ENCODE peak calls at places on chromosomes 7 and 10, in six cellular contexts. H is tibial nerve; F is GM12865; X is kidney epithelial cell; O is mesothelial cell of epicardium; W is CD8-positive, alpha-beta T cell. J is an unnamed sample.

GRCh38 chr7:69677054-69677847 is 79.0 kb downstream of the AUTS2 start:
- DNase-seq in X (no peak), W (no peak), F (peak), O (no peak), H (no peak), J (no peak)

GRCh38 chr7:43195256-43195655 is 82.8 kb downstream of the HECW1 start:
- DNase-seq in O (no peak), F (peak), X (no peak), H (no peak), W (no peak), J (no peak)

GRCh38 chr7:8133188-8133848 is 128.6 kb downstream of the ICA1 start:
- DNase-seq in X (peak), O (no peak), H (no peak), W (no peak), F (peak), J (no peak)

GRCh38 chr7:143882611-143883078 is 19.3 kb downstream of the TCAF1 start:
- DNase-seq in W (no peak), H (peak), F (no peak), X (no peak), O (peak), J (peak)

GRCh38 chr7:8724080-8724718 is 290.8 kb downstream of the NXPH1 start:
- DNase-seq in O (no peak), H (no peak), W (no peak), X (no peak), F (peak), J (no peak)

GRCh38 chr10:59175538-59176240 is 754 bp upstream of the PHYHIPL start:
- DNase-seq in F (peak), H (no peak), O (peak), W (no peak), X (no peak), J (peak)

GRCh38 chr7:138625849-138626230 is 75.3 kb downstream of the SVOPL start:
- DNase-seq in W (no peak), O (no peak), F (no peak), X (no peak), H (no peak), J (no peak)

GRCh38 chr7:33550363-33550762 is 355.0 kb upstream of the BMPER start:
- DNase-seq in W (no peak), X (no peak), O (no peak), H (no peak), F (no peak), J (no peak)

GRCh38 chr10:4678951-4679671 is 146.9 kb upstream of the AKR1E2 start:
- DNase-seq in F (no peak), H (no peak), W (no peak), X (no peak), O (no peak), J (no peak)

GRCh38 chr7:28638914-28639313 is 226.6 kb downstream of the CREB5 start:
- DNase-seq in O (no peak), F (no peak), H (no peak), W (no peak), X (no peak), J (no peak)

GRCh38 chr7:12623885-12624498 is 53.5 kb downstream of the SCIN start:
- DNase-seq in H (no peak), F (peak), O (no peak), W (no peak), X (peak), J (no peak)

GRCh38 chr7:5553298-5553877 is 129.8 kb upstream of the TNRC18 start:
- DNase-seq in F (no peak), X (no peak), O (no peak), H (no peak), W (no peak), J (no peak)

DNA sequence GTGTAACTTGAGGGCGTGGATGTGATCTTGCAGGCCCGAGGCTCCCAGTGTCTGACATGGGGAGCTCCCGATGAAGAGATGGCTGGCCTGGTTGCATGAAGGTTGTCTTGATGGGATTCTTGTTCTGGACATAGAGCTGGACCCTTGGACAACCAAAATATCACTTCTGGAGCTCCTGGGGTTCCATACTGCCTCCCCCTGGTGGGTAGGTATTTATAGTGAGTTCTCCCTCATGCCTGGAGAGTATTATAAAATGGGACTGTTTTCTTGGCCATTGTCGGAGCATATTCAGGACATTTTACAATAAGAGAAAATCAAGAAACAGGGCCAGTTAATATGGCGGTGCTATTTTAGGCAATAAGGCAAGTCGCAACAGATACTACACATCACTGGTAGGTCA is 32.6 kb upstream of the GIMAP8 start:
- DNase-seq in O (no peak), H (no peak), X (no peak), W (no peak), F (no peak), J (no peak)
- TF ChIP-seq CTCF in O (no peak), H (no peak), X (no peak), W (no peak), F (peak), J (peak)

GRCh38 chr10:69968830-69969229 is 83.8 kb upstream of the MACROH2A2 start:
- DNase-seq in H (no peak), X (no peak), F (peak), O (no peak), W (no peak), J (no peak)
- TF ChIP-seq CTCF in H (no peak), X (no peak), F (no peak), O (no peak), W (no peak), J (peak)

GRCh38 chr10:25497281-25497680 is 322.5 kb downstream of the GPR158 start:
- DNase-seq in X (no peak), W (no peak), F (no peak), H (no peak), O (no peak), J (no peak)
- TF ChIP-seq CTCF in X (no peak), W (no peak), F (no peak), H (no peak), O (no peak), J (no peak)

GRCh38 chr7:99919814-99920618 is 686 bp upstream of the TRIM4 start:
- DNase-seq in O (no peak), F (no peak), H (no peak), W (no peak), X (no peak), J (no peak)

GRCh38 chr7:99923200-99923599 is 3.9 kb upstream of the TRIM4 start:
- DNase-seq in F (no peak), W (no peak), X (no peak), O (no peak), H (no peak), J (no peak)

GRCh38 chr7:99918959-99919813 is at the start of gene TRIM4:
- DNase-seq in H (peak), F (peak), X (peak), O (peak), W (peak), J (no peak)
- TF ChIP-seq CTCF in H (no peak), F (peak), X (peak), O (no peak), W (no peak), J (peak)

J was measured in chondrocyte.